ENCODE peak calls at places on chromosomes 11 and 22, in nine cellular contexts. One of them, this sample, is unnamed.

GRCh38 chr11:76164081-76164480 is 42.2 kb downstream of the WNT11 start:
- DNase-seq in HCT116: no peak
- DNase-seq in neural progenitor cell: no peak
- DNase-seq in PC-3: no peak
- DNase-seq in MM.1S: no peak
- DNase-seq in GM23248: no peak
- DNase-seq in GM23338: no peak
- DNase-seq in OCI-LY7: no peak
- DNase-seq in SK-N-SH: no peak
- DNase-seq in this sample: no peak

GRCh38 chr11:18080451-18080850 is 25.4 kb downstream of the SAAL1 start:
- DNase-seq in GM23248: no peak
- DNase-seq in GM23338: no peak
- DNase-seq in HCT116: no peak
- DNase-seq in SK-N-SH: no peak
- DNase-seq in OCI-LY7: no peak
- DNase-seq in neural progenitor cell: no peak
- DNase-seq in PC-3: peak; percentile 42
- DNase-seq in MM.1S: no peak
- DNase-seq in this sample: no peak

GRCh38 chr11:6315811-6316425 is 4.4 kb downstream of the CAVIN3 start:
- DNase-seq in SK-N-SH: peak; percentile 79
- DNase-seq in OCI-LY7: peak; percentile 62
- DNase-seq in PC-3: peak; percentile 64
- DNase-seq in neural progenitor cell: peak; percentile 90
- DNase-seq in GM23248: peak; percentile 86
- DNase-seq in GM23338: peak; percentile 91
- DNase-seq in MM.1S: peak; percentile 57
- DNase-seq in HCT116: peak; percentile 41
- DNase-seq in this sample: peak; percentile 85

GRCh38 chr22:46392137-46392844 is 56.8 kb downstream of the TRMU start:
- DNase-seq in GM23338: no peak
- DNase-seq in neural progenitor cell: no peak
- DNase-seq in OCI-LY7: no peak
- DNase-seq in GM23248: no peak
- DNase-seq in HCT116: no peak
- DNase-seq in MM.1S: no peak
- DNase-seq in PC-3: no peak
- DNase-seq in SK-N-SH: no peak
- DNase-seq in this sample: no peak

GRCh38 chr11:57567210-57567511 is 311 bp downstream of the UBE2L6 start:
- DNase-seq in SK-N-SH: no peak
- DNase-seq in HCT116: no peak
- DNase-seq in MM.1S: peak; percentile 34
- DNase-seq in GM23248: peak; percentile 63
- DNase-seq in PC-3: peak; percentile 6
- DNase-seq in neural progenitor cell: no peak
- DNase-seq in OCI-LY7: peak; percentile 29
- DNase-seq in GM23338: no peak
- DNase-seq in this sample: no peak

GRCh38 chr22:26751217-26751616 is 93.8 kb downstream of the MIAT start:
- DNase-seq in GM23248: no peak
- DNase-seq in PC-3: no peak
- DNase-seq in HCT116: no peak
- DNase-seq in OCI-LY7: no peak
- DNase-seq in SK-N-SH: no peak
- DNase-seq in neural progenitor cell: peak; percentile 97
- DNase-seq in MM.1S: no peak
- DNase-seq in GM23338: peak; percentile 99
- DNase-seq in this sample: peak; percentile 19

GRCh38 chr11:47437746-47438418 is 11.1 kb downstream of the RAPSN start:
- DNase-seq in PC-3: no peak
- DNase-seq in neural progenitor cell: no peak
- DNase-seq in MM.1S: no peak
- DNase-seq in GM23248: no peak
- DNase-seq in SK-N-SH: no peak
- DNase-seq in OCI-LY7: no peak
- DNase-seq in HCT116: no peak
- DNase-seq in GM23338: no peak
- DNase-seq in this sample: peak; percentile 45

GRCh38 chr11:76335827-76336226 is 45.1 kb downstream of the THAP12 start:
- DNase-seq in MM.1S: no peak
- DNase-seq in GM23248: no peak
- DNase-seq in SK-N-SH: no peak
- DNase-seq in neural progenitor cell: no peak
- DNase-seq in PC-3: no peak
- DNase-seq in HCT116: no peak
- DNase-seq in GM23338: no peak
- DNase-seq in OCI-LY7: no peak
- DNase-seq in this sample: no peak

GRCh38 chr22:50313021-50313420 is 5.6 kb upstream of the PLXNB2 start:
- DNase-seq in neural progenitor cell: no peak
- DNase-seq in OCI-LY7: no peak
- DNase-seq in MM.1S: no peak
- DNase-seq in HCT116: no peak
- DNase-seq in GM23248: no peak
- DNase-seq in GM23338: no peak
- DNase-seq in SK-N-SH: no peak
- DNase-seq in PC-3: no peak
- DNase-seq in this sample: no peak

GRCh38 chr11:706957-707816 is 1.2 kb downstream of the EPS8L2 start:
- DNase-seq in SK-N-SH: peak; percentile 68
- DNase-seq in MM.1S: no peak
- DNase-seq in neural progenitor cell: peak; percentile 32
- DNase-seq in PC-3: peak; percentile 31
- DNase-seq in GM23338: peak; percentile 62
- DNase-seq in OCI-LY7: no peak
- DNase-seq in HCT116: no peak
- DNase-seq in GM23248: peak; percentile 51
- DNase-seq in this sample: peak; percentile 83

GRCh38 chr22:37310815-37311595 is 28.7 kb downstream of the CYTH4 start:
- DNase-seq in GM23248: no peak
- DNase-seq in neural progenitor cell: no peak
- DNase-seq in GM23338: no peak
- DNase-seq in PC-3: no peak
- DNase-seq in SK-N-SH: no peak
- DNase-seq in HCT116: no peak
- DNase-seq in OCI-LY7: no peak
- DNase-seq in MM.1S: no peak
- DNase-seq in this sample: no peak

GRCh38 chr11:19176629-19177186 is 25.1 kb downstream of the CSRP3 start:
- DNase-seq in HCT116: no peak
- DNase-seq in OCI-LY7: no peak
- DNase-seq in SK-N-SH: no peak
- DNase-seq in MM.1S: no peak
- DNase-seq in PC-3: no peak
- DNase-seq in GM23248: no peak
- DNase-seq in GM23338: no peak
- DNase-seq in neural progenitor cell: no peak
- DNase-seq in this sample: no peak

GRCh38 chr11:125215951-125216350 is 51.4 kb downstream of the PKNOX2 start:
- DNase-seq in MM.1S: no peak
- DNase-seq in SK-N-SH: no peak
- DNase-seq in GM23248: no peak
- DNase-seq in PC-3: no peak
- DNase-seq in HCT116: no peak
- DNase-seq in OCI-LY7: no peak
- DNase-seq in GM23338: no peak
- DNase-seq in neural progenitor cell: no peak
- DNase-seq in this sample: no peak

GRCh38 chr22:18144105-18144504 is 5.9 kb upstream of the USP18 start:
- DNase-seq in PC-3: no peak
- DNase-seq in OCI-LY7: no peak
- DNase-seq in MM.1S: no peak
- DNase-seq in GM23248: no peak
- DNase-seq in HCT116: no peak
- DNase-seq in neural progenitor cell: no peak
- DNase-seq in SK-N-SH: no peak
- DNase-seq in GM23338: no peak
- DNase-seq in this sample: no peak

GRCh38 chr22:24952837-24953293 is 349 bp downstream of the KIAA1671 start:
- DNase-seq in GM23248: peak; percentile 80
- DNase-seq in SK-N-SH: peak; percentile 84
- DNase-seq in OCI-LY7: no peak
- DNase-seq in MM.1S: no peak
- DNase-seq in GM23338: peak; percentile 88
- DNase-seq in neural progenitor cell: peak; percentile 88
- DNase-seq in HCT116: peak; percentile 31
- DNase-seq in PC-3: peak; percentile 71
- DNase-seq in this sample: peak; percentile 78

GRCh38 chr11:16784097-16784496 is 45.6 kb downstream of the C11orf58 start:
- DNase-seq in MM.1S: no peak
- DNase-seq in neural progenitor cell: peak; percentile 86
- DNase-seq in OCI-LY7: no peak
- DNase-seq in SK-N-SH: no peak
- DNase-seq in GM23338: no peak
- DNase-seq in GM23248: no peak
- DNase-seq in PC-3: no peak
- DNase-seq in HCT116: no peak
- DNase-seq in this sample: no peak

GRCh38 chr11:23856654-23857053 is 640.2 kb upstream of the LUZP2 start:
- DNase-seq in HCT116: no peak
- DNase-seq in SK-N-SH: no peak
- DNase-seq in neural progenitor cell: no peak
- DNase-seq in OCI-LY7: no peak
- DNase-seq in PC-3: peak; percentile 8
- DNase-seq in GM23248: peak; percentile 60
- DNase-seq in MM.1S: no peak
- DNase-seq in GM23338: no peak
- DNase-seq in this sample: no peak

GRCh38 chr11:6817668-6818067 is 18.2 kb upstream of the OR6A2 start:
- DNase-seq in SK-N-SH: no peak
- DNase-seq in MM.1S: no peak
- DNase-seq in neural progenitor cell: peak; percentile 68
- DNase-seq in PC-3: no peak
- DNase-seq in GM23248: peak; percentile 13
- DNase-seq in GM23338: peak; percentile 70
- DNase-seq in HCT116: no peak
- DNase-seq in OCI-LY7: no peak
- DNase-seq in this sample: no peak

GRCh38 chr11:62245271-62245753 is 3.3 kb downstream of the SCGB1D2 start:
- DNase-seq in SK-N-SH: peak; percentile 20
- DNase-seq in neural progenitor cell: peak; percentile 72
- DNase-seq in OCI-LY7: peak; percentile 24
- DNase-seq in PC-3: peak; percentile 63
- DNase-seq in GM23248: peak; percentile 37
- DNase-seq in MM.1S: no peak
- DNase-seq in HCT116: no peak
- DNase-seq in GM23338: peak; percentile 75
- DNase-seq in this sample: peak; percentile 69

GRCh38 chr11:11262171-11262920 is 90.7 kb downstream of the CSNK2A3 start:
- DNase-seq in GM23248: no peak
- DNase-seq in GM23338: no peak
- DNase-seq in MM.1S: no peak
- DNase-seq in PC-3: no peak
- DNase-seq in HCT116: no peak
- DNase-seq in neural progenitor cell: no peak
- DNase-seq in OCI-LY7: peak; percentile 59
- DNase-seq in SK-N-SH: no peak
- DNase-seq in this sample: no peak
- TF ChIP-seq EZH2phosphoT487 in GM23248: no peak
- TF ChIP-seq EZH2phosphoT487 in GM23338: no peak
- TF ChIP-seq EZH2phosphoT487 in MM.1S: no peak
- TF ChIP-seq EZH2phosphoT487 in PC-3: no peak
- TF ChIP-seq EZH2phosphoT487 in HCT116: no peak
- TF ChIP-seq EZH2phosphoT487 in neural progenitor cell: no peak
- TF ChIP-seq EZH2phosphoT487 in OCI-LY7: no peak
- TF ChIP-seq EZH2phosphoT487 in SK-N-SH: no peak
- TF ChIP-seq EZH2phosphoT487 in this sample: no peak

DNA sequence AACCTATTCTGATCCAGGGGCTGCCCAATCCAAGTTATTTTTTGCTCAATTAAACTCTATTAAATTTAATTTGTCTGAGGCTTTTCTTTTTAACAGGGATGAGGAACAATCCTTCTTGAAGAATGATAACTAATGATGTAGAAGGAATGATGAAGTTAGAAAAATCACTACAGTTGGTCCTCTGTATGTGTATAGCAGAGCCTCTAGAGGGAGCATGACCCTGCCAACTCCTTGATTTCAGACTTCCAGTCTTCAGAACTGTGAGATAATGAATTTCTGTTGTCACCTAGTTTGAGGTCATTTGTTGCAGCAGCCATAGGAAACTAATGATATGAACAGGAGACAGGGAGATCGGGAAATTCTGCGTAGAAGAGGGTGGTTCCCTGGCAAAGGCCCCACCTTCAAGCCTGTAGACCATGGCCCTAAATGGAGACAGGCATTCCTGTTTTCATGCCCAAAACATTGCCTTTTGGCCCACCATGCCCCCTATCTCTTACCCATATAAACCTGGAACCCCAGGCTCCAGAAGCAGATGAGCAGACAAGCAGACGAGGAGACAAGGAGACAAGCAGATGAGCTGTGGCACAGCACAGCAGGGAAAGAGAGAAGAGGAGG is 7.7 kb upstream of the QSER1 start:
- DNase-seq in PC-3: peak; percentile 22
- DNase-seq in GM23338: peak; percentile 60
- DNase-seq in OCI-LY7: peak; percentile 39
- DNase-seq in MM.1S: peak; percentile 28
- DNase-seq in SK-N-SH: no peak
- DNase-seq in neural progenitor cell: no peak
- DNase-seq in HCT116: no peak
- DNase-seq in GM23248: peak; percentile 44
- DNase-seq in this sample: peak; percentile 42
- H2AFZ ChIP-seq in PC-3: no peak overlapping the region
- H2AFZ ChIP-seq in GM23338: peak overlapping the region; percentile 0
- H2AFZ ChIP-seq in OCI-LY7: no peak overlapping the region
- H2AFZ ChIP-seq in MM.1S: no peak overlapping the region
- H2AFZ ChIP-seq in SK-N-SH: no peak overlapping the region
- H2AFZ ChIP-seq in neural progenitor cell: peak overlapping the region; percentile 0
- H2AFZ ChIP-seq in HCT116: no peak overlapping the region
- H2AFZ ChIP-seq in GM23248: no peak overlapping the region
- H2AFZ ChIP-seq in this sample: no peak overlapping the region

DNA sequence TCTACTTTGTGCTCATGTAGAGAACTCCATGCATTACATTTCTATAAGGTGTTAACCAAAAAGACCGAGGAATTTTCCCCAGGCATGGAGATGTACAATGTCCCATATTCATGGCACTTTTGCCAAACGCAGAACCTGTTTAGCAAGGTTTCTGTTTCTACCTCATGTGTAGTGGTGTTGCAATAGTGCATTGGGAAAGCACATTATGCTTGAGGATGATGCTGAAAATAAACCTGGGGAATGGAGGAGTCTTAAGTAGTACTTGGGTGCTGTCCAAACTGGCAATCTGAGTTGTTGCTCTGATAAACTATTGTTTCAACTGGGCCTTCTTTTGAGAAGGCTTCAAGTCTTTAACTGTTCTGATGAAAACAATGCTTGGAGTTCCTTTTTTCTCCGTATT is 11.5 kb upstream of the MUC15 start:
- DNase-seq in HCT116: no peak
- DNase-seq in OCI-LY7: no peak
- DNase-seq in GM23338: no peak
- DNase-seq in PC-3: peak; percentile 69
- DNase-seq in neural progenitor cell: no peak
- DNase-seq in GM23248: peak; percentile 10
- DNase-seq in SK-N-SH: no peak
- DNase-seq in MM.1S: no peak
- DNase-seq in this sample: peak; percentile 34
- TF ChIP-seq EZH2phosphoT487 in HCT116: no peak
- TF ChIP-seq EZH2phosphoT487 in OCI-LY7: no peak
- TF ChIP-seq EZH2phosphoT487 in GM23338: no peak
- TF ChIP-seq EZH2phosphoT487 in PC-3: no peak
- TF ChIP-seq EZH2phosphoT487 in neural progenitor cell: no peak
- TF ChIP-seq EZH2phosphoT487 in GM23248: no peak
- TF ChIP-seq EZH2phosphoT487 in SK-N-SH: no peak
- TF ChIP-seq EZH2phosphoT487 in MM.1S: no peak
- TF ChIP-seq EZH2phosphoT487 in this sample: no peak

GRCh38 chr11:9462806-9463537 is 2.2 kb downstream of the ZNF143 start:
- DNase-seq in OCI-LY7: no peak
- DNase-seq in SK-N-SH: no peak
- DNase-seq in GM23338: no peak
- DNase-seq in GM23248: no peak
- DNase-seq in MM.1S: no peak
- DNase-seq in HCT116: no peak
- DNase-seq in PC-3: peak; percentile 61
- DNase-seq in neural progenitor cell: no peak
- DNase-seq in this sample: no peak
- H2AFZ ChIP-seq in OCI-LY7: peak overlapping the region; percentile 8
- H2AFZ ChIP-seq in SK-N-SH: no peak overlapping the region
- H2AFZ ChIP-seq in GM23338: no peak overlapping the region
- H2AFZ ChIP-seq in GM23248: no peak overlapping the region
- H2AFZ ChIP-seq in MM.1S: no peak overlapping the region
- H2AFZ ChIP-seq in HCT116: no peak overlapping the region
- H2AFZ ChIP-seq in PC-3: peak overlapping the region; percentile 13
- H2AFZ ChIP-seq in neural progenitor cell: no peak overlapping the region
- H2AFZ ChIP-seq in this sample: no peak overlapping the region

This sample was measured in hepatocyte.